ENCODE peak calls at places on chromosomes 13 and 19, in four cellular contexts. C is SW480, S is AG04450, Y is GM10248. I is an unnamed sample.

GRCh38 chr19:49638360-49638759 is 1.6 kb downstream of the RRAS start:
- DNase-seq in C (no peak), S (no peak), Y (no peak), I (no peak)

GRCh38 chr13:89796196-89796595 is 1551.3 kb upstream of the MIR17HG start:
- DNase-seq in C (no peak), S (no peak), Y (no peak), I (no peak)

GRCh38 chr19:6826281-6826920 is 53.9 kb downstream of the VAV1 start:
- DNase-seq in C (no peak), S (no peak), Y (no peak), I (no peak)

GRCh38 chr13:43424386-43424785 is 362.4 kb downstream of the ENOX1 start:
- DNase-seq in C (no peak), S (no peak), Y (no peak), I (no peak)

GRCh38 chr13:36758345-36758744 is 60.7 kb upstream of the RFXAP start:
- DNase-seq in C (no peak), S (no peak), Y (no peak), I (no peak)

GRCh38 chr13:98528663-98529064 is 48.2 kb downstream of the STK24 start:
- DNase-seq in C (no peak), S (no peak), Y (no peak), I (peak)

GRCh38 chr13:64527561-64527960 is 2702.6 kb downstream of the PCDH9 start:
- DNase-seq in C (no peak), S (no peak), Y (no peak), I (no peak)

GRCh38 chr13:99657848-99658265 is 156.6 kb downstream of the TM9SF2 start:
- DNase-seq in C (no peak), S (no peak), Y (no peak), I (no peak)

GRCh38 chr19:28313633-28314032 is 899.3 kb downstream of the UQCRFS1 start:
- DNase-seq in C (peak), S (no peak), Y (no peak), I (no peak)

GRCh38 chr13:23701646-23702045 is 131.4 kb downstream of the TNFRSF19 start:
- DNase-seq in C (no peak), S (no peak), Y (no peak), I (no peak)

GRCh38 chr19:16417660-16418596 is 53.8 kb downstream of the EPS15L1 start:
- DNase-seq in C (peak), S (no peak), Y (peak), I (peak)

GRCh38 chr19:32231691-32232090 is 113.7 kb upstream of the ZNF507 start:
- DNase-seq in C (no peak), S (no peak), Y (no peak), I (no peak)

GRCh38 chr13:74794147-74794546 is 659.9 kb upstream of the KLF12 start:
- DNase-seq in C (no peak), S (no peak), Y (no peak), I (no peak)

GRCh38 chr13:82010780-82011179 is 1669.9 kb upstream of the SPRY2 start:
- DNase-seq in C (no peak), S (no peak), Y (no peak), I (no peak)

GRCh38 chr13:108060111-108060510 is 155.2 kb downstream of the LIG4 start:
- DNase-seq in C (no peak), S (no peak), Y (no peak), I (no peak)

GRCh38 chr13:113882266-113882627 is 18.4 kb upstream of the GAS6 start:
- DNase-seq in C (no peak), S (no peak), Y (no peak), I (no peak)

GRCh38 chr13:110882972-110883371 is 31.9 kb downstream of the ANKRD10 start:
- DNase-seq in C (no peak), S (no peak), Y (no peak), I (no peak)

GRCh38 chr13:70849267-70849666 is 741.0 kb upstream of the KLHL1 start:
- DNase-seq in C (no peak), S (no peak), Y (no peak), I (no peak)

GRCh38 chr19:55216461-55217198 is 7.3 kb upstream of the PTPRH start:
- DNase-seq in C (peak), S (peak), Y (peak), I (peak)

GRCh38 chr19:46015080-46015960 is 7.5 kb downstream of the PGLYRP1 start:
- DNase-seq in C (peak), S (no peak), Y (peak), I (peak)

GRCh38 chr13:26502826-26503225 is 54.7 kb upstream of the WASF3 start:
- DNase-seq in C (no peak), S (peak), Y (no peak), I (peak)

GRCh38 chr13:44402902-44403719 is 29.5 kb downstream of the SERP2 start:
- DNase-seq in C (peak), S (no peak), Y (no peak), I (no peak)

GRCh38 chr13:26878465-26878864 is 117.9 kb upstream of the GPR12 start:
- DNase-seq in C (no peak), S (no peak), Y (no peak), I (no peak)

GRCh38 chr13:26785845-26786630 is 25.5 kb upstream of the GPR12 start:
- DNase-seq in C (peak), S (no peak), Y (no peak), I (peak)

GRCh38 chr13:30081331-30081730 is 226.0 kb downstream of the KATNAL1 start:
- DNase-seq in C (no peak), S (no peak), Y (no peak), I (no peak)

GRCh38 chr19:30253581-30253996 is 118.6 kb upstream of the ZNF536 start:
- DNase-seq in C (peak), S (no peak), Y (no peak), I (no peak)

GRCh38 chr19:5341448-5341820 is 822 bp upstream of the PTPRS start:
- DNase-seq in C (no peak), S (no peak), Y (no peak), I (no peak)

GRCh38 chr13:38730332-38730731 is 43.5 kb downstream of the FREM2 start:
- DNase-seq in C (no peak), S (no peak), Y (no peak), I (no peak)

GRCh38 chr13:29065142-29065541 is 245.0 kb downstream of the MTUS2 start:
- DNase-seq in C (no peak), S (no peak), Y (no peak), I (peak)

GRCh38 chr13:40664100-40665060 is 2.1 kb downstream of the FOXO1 start:
- DNase-seq in C (peak), S (no peak), Y (peak), I (peak)

GRCh38 chr19:42076375-42076944 is 494 bp downstream of the ZNF574 start:
- DNase-seq in C (no peak), S (no peak), Y (no peak), I (peak)

GRCh38 chr13:39600766-39601165 is 2.2 kb downstream of the LHFPL6 start:
- DNase-seq in C (no peak), S (no peak), Y (no peak), I (no peak)

GRCh38 chr19:33040994-33041827 is 23.5 kb downstream of the RHPN2 start:
- DNase-seq in C (peak), S (no peak), Y (no peak), I (no peak)

GRCh38 chr19:17302391-17303166 is 646 bp downstream of the ABHD8 start:
- DNase-seq in C (no peak), S (no peak), Y (no peak), I (no peak)